ENCODE peak calls at places on chromosomes 13 and 19, in four cellular contexts. H is ascending aorta, U is HT1080, Q is amniotic stem cell. D is an unnamed sample.

GRCh38 chr13:59533561-59534337 is 630.0 kb downstream of the DIAPH3 start:
- DNase-seq in H (no peak), U (peak), Q (no peak), D (no peak)

GRCh38 chr13:67366533-67366932 is 136.4 kb upstream of the PCDH9 start:
- DNase-seq in H (no peak), U (no peak), Q (no peak), D (no peak)

GRCh38 chr19:36060430-36060829 is 5.7 kb downstream of the WDR62 start:
- DNase-seq in H (no peak), U (peak), Q (peak), D (no peak)

GRCh38 chr19:45640849-45641273 is 1.7 kb upstream of the EML2 start:
- DNase-seq in H (no peak), U (no peak), Q (no peak), D (no peak)

GRCh38 chr13:99506632-99507031 is 5.4 kb downstream of the TM9SF2 start:
- DNase-seq in H (no peak), U (no peak), Q (no peak), D (no peak)

GRCh38 chr13:46571189-46571901 is 18.4 kb downstream of the LRCH1 start:
- DNase-seq in H (peak), U (peak), Q (no peak), D (no peak)

GRCh38 chr19:13826652-13827235 is 31.5 kb downstream of the ZSWIM4 start:
- DNase-seq in H (no peak), U (no peak), Q (no peak), D (no peak)

GRCh38 chr13:98847780-98848179 is 95.3 kb upstream of the SLC15A1 start:
- DNase-seq in H (no peak), U (no peak), Q (no peak), D (no peak)

GRCh38 chr13:35139591-35139990 is 197.5 kb downstream of the NBEA start:
- DNase-seq in H (no peak), U (peak), Q (no peak), D (no peak)

GRCh38 chr19:28864577-28865042 is 348.3 kb downstream of the UQCRFS1 start:
- DNase-seq in H (no peak), U (no peak), Q (no peak), D (no peak)

GRCh38 chr13:37225414-37226047 is 120.1 kb upstream of the CSNK1A1L start:
- DNase-seq in H (no peak), U (no peak), Q (peak), D (no peak)

GRCh38 chr13:30026093-30026492 is 175.7 kb upstream of the UBL3 start:
- DNase-seq in H (no peak), U (peak), Q (peak), D (no peak)

GRCh38 chr13:114263590-114263989 is 17.8 kb upstream of the UPF3A start:
- DNase-seq in H (no peak), U (no peak), Q (no peak), D (no peak)

GRCh38 chr13:38381840-38382239 is 32.2 kb downstream of the UFM1 start:
- DNase-seq in H (no peak), U (no peak), Q (no peak), D (no peak)

GRCh38 chr13:25796474-25796873 is 255.3 kb downstream of the SHISA2 start:
- DNase-seq in H (no peak), U (no peak), Q (no peak), D (no peak)

GRCh38 chr19:31127132-31127967 is 221.9 kb downstream of the TSHZ3 start:
- DNase-seq in H (peak), U (peak), Q (peak), D (no peak)

GRCh38 chr19:18340237-18340989 is at the start of gene PGPEP1:
- DNase-seq in H (peak), U (peak), Q (no peak), D (peak)